ENCODE peak calls at places on chromosomes 12 and 14, in four cellular contexts. D is ascending aorta, O is gastrocnemius medialis, I is MM.1S. X is an unnamed sample.

GRCh38 chr12:106511365-106511764 is 71.4 kb upstream of the RFX4 start:
- DNase-seq in D (no peak), O (no peak), I (no peak), X (no peak)

GRCh38 chr12:16272222-16272621 is 5.3 kb downstream of the SLC15A5 start:
- DNase-seq in D (no peak), O (no peak), I (no peak), X (no peak)

GRCh38 chr14:51540364-51540763 is 111.3 kb upstream of the FRMD6 start:
- DNase-seq in D (no peak), O (no peak), I (no peak), X (no peak)

GRCh38 chr14:104771374-104771773 is 18.4 kb downstream of the SIVA1 start:
- DNase-seq in D (no peak), O (no peak), I (no peak), X (no peak)

GRCh38 chr12:26274441-26275312 is 79.3 kb downstream of the SSPN start:
- DNase-seq in D (peak; percentile 78), O (peak; percentile 76), I (peak; percentile 78), X (peak; percentile 94)

GRCh38 chr12:11875414-11875935 is 195.3 kb upstream of the BCL2L14 start:
- DNase-seq in D (no peak), O (no peak), I (no peak), X (peak; percentile 65)

GRCh38 chr12:128259556-128260070 is 7.4 kb upstream of the TMEM132C start:
- DNase-seq in D (no peak), O (no peak), I (no peak), X (peak; percentile 65)

GRCh38 chr14:102323102-102323501 is 3.6 kb downstream of the ZNF839 start:
- DNase-seq in D (no peak), O (peak; percentile 83), I (peak; percentile 32), X (peak; percentile 86)

GRCh38 chr12:76375470-76375869 is 27.3 kb upstream of the BBS10 start:
- DNase-seq in D (no peak), O (no peak), I (no peak), X (no peak)

GRCh38 chr14:33711761-33712160 is 239.1 kb downstream of the EGLN3 start:
- DNase-seq in D (no peak), O (no peak), I (no peak), X (no peak)

GRCh38 chr14:20608383-20609095 is 17.4 kb upstream of the RNASE12 start:
- DNase-seq in D (no peak), O (no peak), I (no peak), X (no peak)

GRCh38 chr14:102439556-102439955 is 70.0 kb downstream of the ANKRD9 start:
- DNase-seq in D (no peak), O (no peak), I (no peak), X (no peak)

GRCh38 chr14:84465890-84466289 is 1064.1 kb upstream of the FLRT2 start:
- DNase-seq in D (no peak), O (no peak), I (no peak), X (no peak)

GRCh38 chr14:60164404-60164716 is 838 bp downstream of the DHRS7 start:
- DNase-seq in D (no peak), O (no peak), I (no peak), X (no peak)

GRCh38 chr14:30610719-30611388 is 11.3 kb upstream of the SCFD1 start:
- DNase-seq in D (no peak), O (peak; percentile 55), I (no peak), X (peak; percentile 72)

GRCh38 chr14:84323963-84324362 is 1206.0 kb upstream of the FLRT2 start:
- DNase-seq in D (no peak), O (no peak), I (no peak), X (peak; percentile 67)

DNA sequence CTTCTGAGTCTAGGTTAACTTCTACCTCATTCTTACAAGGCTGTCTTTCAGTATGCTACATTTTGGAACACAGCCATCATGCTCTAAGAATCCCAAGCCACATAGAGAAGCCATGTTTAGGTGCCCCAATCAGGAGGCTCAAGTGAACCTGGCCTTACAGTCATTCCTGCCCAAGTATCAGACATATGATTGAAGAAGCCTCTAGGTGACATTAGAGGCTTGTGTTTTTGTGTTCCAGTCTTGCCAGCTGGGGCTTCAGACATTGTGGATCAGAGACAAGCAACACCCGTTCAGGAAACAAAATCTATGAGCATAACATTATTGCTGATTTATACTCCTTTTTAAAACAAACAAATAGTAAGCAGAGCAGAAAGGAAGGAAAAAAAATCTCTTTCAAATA is 8.1 kb upstream of the SLC16A7 start:
- DNase-seq in D (no peak), O (no peak), I (no peak), X (no peak)
- H3K9me3 ChIP-seq in D (no peaks in the 10 kb centered on the region), O (no peaks in the 10 kb centered on the region), I (no peaks in the 10 kb centered on the region), X (no peaks in the 10 kb centered on the region)

GRCh38 chr12:53200458-53201169 is 6.4 kb downstream of the ITGB7 start:
- DNase-seq in D (no peak), O (no peak), I (peak; percentile 98), X (no peak)
- H3K27ac ChIP-seq in D (peak overlapping the region; percentile 48), O (no peak overlapping the region), I (peak overlapping the region; percentile 99), X (no peak overlapping the region)

GRCh38 chr14:54533100-54533499 is 23.4 kb downstream of the CGRRF1 start:
- DNase-seq in D (no peak), O (no peak), I (no peak), X (no peak)
- H3K4me3 ChIP-seq in D (no peak overlapping the region), O (no peak overlapping the region), I (peak overlapping the region; percentile 36), X (no peak overlapping the region)

GRCh38 chr14:27409936-27410335 is 812.1 kb upstream of the NOVA1 start:
- DNase-seq in D (no peak), O (no peak), I (no peak), X (no peak)

DNA sequence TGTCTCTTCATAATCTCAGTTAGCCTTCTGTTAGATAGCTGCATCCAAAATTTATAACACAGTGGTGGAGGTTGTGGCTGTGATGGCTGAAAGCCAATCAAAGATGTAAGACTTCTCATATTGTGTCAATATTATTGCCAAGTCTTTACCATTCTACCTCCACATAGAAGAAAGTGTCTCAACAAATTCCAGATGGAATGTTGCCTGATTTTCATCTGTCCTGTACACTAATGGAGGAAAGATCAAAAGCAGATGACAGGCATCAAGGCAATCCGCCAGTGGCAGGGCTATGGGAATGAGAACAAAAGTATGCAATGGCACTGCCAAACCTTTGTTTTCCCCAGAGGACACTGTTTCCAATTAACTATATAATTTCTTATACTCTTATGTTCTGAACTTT is 813.2 kb upstream of the NOVA1 start:
- DNase-seq in D (no peak), O (no peak), I (no peak), X (no peak)
- H3K9me3 ChIP-seq in D (no peaks in the 10 kb centered on the region), O (no peaks in the 10 kb centered on the region), I (no peaks in the 10 kb centered on the region), X (no peaks in the 10 kb centered on the region)

GRCh38 chr12:68808388-68809189 is 612 bp downstream of the MDM2 start:
- DNase-seq in D (peak; percentile 50), O (peak; percentile 76), I (peak; percentile 100), X (peak; percentile 75)

GRCh38 chr12:68804654-68805591 is 3.1 kb upstream of the MDM2 start:
- DNase-seq in D (no peak), O (no peak), I (no peak), X (no peak)

GRCh38 chr12:68807576-68808387 is at the start of gene MDM2:
- DNase-seq in D (peak; percentile 85), O (peak; percentile 93), I (peak; percentile 98), X (peak; percentile 95)

GRCh38 chr12:68805592-68806120 is 2.3 kb upstream of the MDM2 start:
- DNase-seq in D (no peak), O (no peak), I (no peak), X (no peak)

GRCh38 chr12:68806488-68807237 is 1.3 kb upstream of the MDM2 start:
- DNase-seq in D (no peak), O (no peak), I (no peak), X (no peak)
- H3K27ac ChIP-seq in D (peak overlapping the region; percentile 99), O (peak overlapping the region; percentile 99), I (peak overlapping the region; percentile 99), X (no peak overlapping the region)

GRCh38 chr12:32110942-32111341 is 4.3 kb downstream of the BICD1 start:
- DNase-seq in D (no peak), O (no peak), I (no peak), X (no peak)

GRCh38 chr12:32106517-32107366 is at the start of gene BICD1:
- DNase-seq in D (peak; percentile 68), O (peak; percentile 75), I (peak; percentile 83), X (peak; percentile 93)

GRCh38 chr12:32107376-32108267 is 975 bp downstream of the BICD1 start:
- DNase-seq in D (no peak), O (no peak), I (no peak), X (peak; percentile 42)

GRCh38 chr12:32110417-32110816 is 3.8 kb downstream of the BICD1 start:
- DNase-seq in D (no peak), O (no peak), I (no peak), X (no peak)

GRCh38 chr12:32108829-32109228 is 2.2 kb downstream of the BICD1 start:
- DNase-seq in D (no peak), O (no peak), I (no peak), X (no peak)
- H3K4me3 ChIP-seq in D (peak overlapping the region; percentile 41), O (no peak overlapping the region), I (peak overlapping the region; percentile 99), X (peak overlapping the region; percentile 79)

GRCh38 chr14:55847766-55848165 is 267.8 kb downstream of the KTN1 start:
- DNase-seq in D (no peak), O (no peak), I (no peak), X (no peak)
- H3K9me3 ChIP-seq in D (no peaks in the 10 kb centered on the region), O (no peaks in the 10 kb centered on the region), I (no peaks in the 10 kb centered on the region), X (no peaks in the 10 kb centered on the region)

X was measured in A673.